ENCODE peak calls at places on chromosomes 7 and 10, in seven cellular contexts. H is right cardiac atrium; A is GM04503; M is memory B cell; L is effector memory CD8-positive, alpha-beta T cell; E is fibroblast of pulmonary artery; I is chondrocyte. B is an unnamed sample.

GRCh38 chr7:13144622-13145021 is 457.2 kb downstream of the ARL4A start:
- DNase-seq in H (peak), A (no peak), M (no peak), L (no peak), E (peak), I (no peak), B (no peak)

GRCh38 chr10:3037182-3037581 is 30.2 kb upstream of the PFKP start:
- DNase-seq in H (no peak), A (no peak), M (no peak), L (no peak), E (no peak), I (no peak), B (no peak)

GRCh38 chr10:4023997-4024396 is 239.0 kb upstream of the KLF6 start:
- DNase-seq in H (no peak), A (no peak), M (no peak), L (no peak), E (no peak), I (no peak), B (no peak)

GRCh38 chr7:46750321-46750865 is 829.3 kb upstream of the IGFBP3 start:
- DNase-seq in H (no peak), A (no peak), M (no peak), L (no peak), E (no peak), I (no peak), B (no peak)

GRCh38 chr10:130757271-130757670 is 554.2 kb downstream of the TCERG1L start:
- DNase-seq in H (no peak), A (no peak), M (no peak), L (no peak), E (no peak), I (peak), B (no peak)

GRCh38 chr7:112789453-112789823 is 755 bp downstream of the TMEM168 start:
- DNase-seq in H (no peak), A (no peak), M (no peak), L (no peak), E (no peak), I (no peak), B (no peak)

GRCh38 chr10:133088524-133089460 is 1.1 kb downstream of the ADGRA1 start:
- DNase-seq in H (peak), A (no peak), M (no peak), L (no peak), E (no peak), I (no peak), B (no peak)

GRCh38 chr10:12980080-12980656 is 21.3 kb downstream of the CCDC3 start:
- DNase-seq in H (no peak), A (no peak), M (no peak), L (no peak), E (no peak), I (no peak), B (no peak)

GRCh38 chr10:86139066-86139657 is 227.4 kb downstream of the GRID1 start:
- DNase-seq in H (no peak), A (no peak), M (no peak), L (no peak), E (no peak), I (peak), B (no peak)

GRCh38 chr7:21526007-21526406 is 16.8 kb upstream of the DNAH11 start:
- DNase-seq in H (no peak), A (no peak), M (no peak), L (no peak), E (no peak), I (no peak), B (no peak)

GRCh38 chr7:105086850-105087249 is 72.8 kb downstream of the KMT2E start:
- DNase-seq in H (no peak), A (no peak), M (no peak), L (no peak), E (no peak), I (no peak), B (no peak)

GRCh38 chr7:148135997-148136396 is 454.6 kb upstream of the C7orf33 start:
- DNase-seq in H (no peak), A (no peak), M (no peak), L (no peak), E (no peak), I (no peak), B (no peak)

GRCh38 chr7:24899905-24900304 is 80.1 kb downstream of the OSBPL3 start:
- DNase-seq in H (no peak), A (no peak), M (no peak), L (no peak), E (no peak), I (no peak), B (no peak)

GRCh38 chr7:98238976-98239375 is 13.1 kb downstream of the TECPR1 start:
- DNase-seq in H (no peak), A (no peak), M (no peak), L (no peak), E (peak), I (no peak), B (no peak)

GRCh38 chr10:92420554-92421275 is 129.7 kb downstream of the MARCHF5 start:
- DNase-seq in H (no peak), A (no peak), M (peak), L (no peak), E (no peak), I (no peak), B (no peak)

GRCh38 chr10:76113952-76114351 is 682.5 kb downstream of the LRMDA start:
- DNase-seq in H (no peak), A (no peak), M (no peak), L (no peak), E (peak), I (no peak), B (no peak)

GRCh38 chr7:26186364-26187311 is 13.9 kb downstream of the HNRNPA2B1 start:
- DNase-seq in H (no peak), A (no peak), M (no peak), L (no peak), E (no peak), I (no peak), B (no peak)

GRCh38 chr10:43930777-43931176 is 282.1 kb upstream of the ZNF32 start:
- DNase-seq in H (no peak), A (no peak), M (no peak), L (no peak), E (no peak), I (no peak), B (no peak)

GRCh38 chr7:112207106-112207592 is 654 bp downstream of the ZNF277 start:
- DNase-seq in H (no peak), A (no peak), M (no peak), L (no peak), E (no peak), I (no peak), B (no peak)

GRCh38 chr7:66070222-66070621 is 5.4 kb upstream of the ASL start:
- DNase-seq in H (no peak), A (no peak), M (no peak), L (no peak), E (no peak), I (no peak), B (no peak)

GRCh38 chr10:230758-231157 is 95.5 kb downstream of the ZMYND11 start:
- DNase-seq in H (no peak), A (no peak), M (no peak), L (no peak), E (no peak), I (no peak), B (no peak)

GRCh38 chr10:72308320-72308987 is 34.7 kb downstream of the DDIT4 start:
- DNase-seq in H (peak), A (no peak), M (no peak), L (no peak), E (peak), I (no peak), B (no peak)

GRCh38 chr10:23046032-23046431 is 49.3 kb upstream of the MSRB2 start:
- DNase-seq in H (no peak), A (no peak), M (no peak), L (no peak), E (no peak), I (no peak), B (no peak)

GRCh38 chr10:14673189-14673947 is 101.3 kb downstream of the FAM107B start:
- DNase-seq in H (no peak), A (no peak), M (no peak), L (no peak), E (peak), I (no peak), B (no peak)

GRCh38 chr7:123797673-123798526 is 47.1 kb upstream of the HYAL4 start:
- DNase-seq in H (no peak), A (peak), M (no peak), L (no peak), E (peak), I (no peak), B (no peak)

GRCh38 chr7:471866-472639 is 47.6 kb downstream of the PDGFA start:
- DNase-seq in H (peak), A (peak), M (no peak), L (no peak), E (peak), I (peak), B (peak)

GRCh38 chr7:1241510-1242128 is 8.9 kb downstream of the UNCX start:
- DNase-seq in H (peak), A (no peak), M (no peak), L (no peak), E (no peak), I (peak), B (peak)

GRCh38 chr10:28939352-28940157 is 262.2 kb downstream of the BAMBI start:
- DNase-seq in H (peak), A (peak), M (no peak), L (no peak), E (peak), I (no peak), B (peak)

GRCh38 chr7:69814421-69814962 is 216.2 kb downstream of the AUTS2 start:
- DNase-seq in H (peak), A (peak), M (no peak), L (no peak), E (peak), I (no peak), B (no peak)

GRCh38 chr7:108189733-108190388 is 59.7 kb upstream of the LAMB4 start:
- DNase-seq in H (no peak), A (no peak), M (no peak), L (no peak), E (no peak), I (no peak), B (no peak)

GRCh38 chr10:103395754-103396066 is 565 bp downstream of the ATP5MK start:
- DNase-seq in H (no peak), A (no peak), M (no peak), L (no peak), E (peak), I (no peak), B (no peak)

GRCh38 chr10:98664329-98665042 is 217.8 kb upstream of the HPS1 start:
- DNase-seq in H (no peak), A (no peak), M (peak), L (peak), E (peak), I (no peak), B (no peak)

GRCh38 chr7:34184466-34184865 is 279.1 kb downstream of the BMPER start:
- DNase-seq in H (no peak), A (no peak), M (no peak), L (no peak), E (peak), I (no peak), B (no peak)

GRCh38 chr7:111763221-111763791 is 201.0 kb upstream of the IMMP2L start:
- DNase-seq in H (peak), A (peak), M (no peak), L (no peak), E (peak), I (no peak), B (no peak)

GRCh38 chr7:122553761-122554160 is 145.2 kb downstream of the RNF133 start:
- DNase-seq in H (no peak), A (no peak), M (no peak), L (no peak), E (no peak), I (no peak), B (no peak)

GRCh38 chr10:31321396-31321941 is 2.5 kb downstream of the ZEB1 start:
- DNase-seq in H (no peak), A (no peak), M (peak), L (peak), E (peak), I (no peak), B (no peak)